ENCODE peak calls at places on chromosome 20, in five cellular contexts. One of them, this sample, is unnamed.

GRCh38 chr20:62159835-62160234 is 16.3 kb downstream of the SS18L1 start:
- DNase-seq in activated T-helper 1 cell treated with anti-CD3 and anti-CD28 coated beads, Interleukin-12 subunit alpha, Interleukin-12 subunit beta, Interleukin-2, Interleukin-4 antibody, amounts not matched to agents 30 ng/mL and 10 ng/mL and 1 ng/mL, durations not matched to agents 14 hours and 24 hours and 36 hours: peak
- DNase-seq in NCI-H1436: no peak
- DNase-seq in T follicular helper cell: no peak
- DNase-seq in tibial nerve: no peak
- DNase-seq in this sample: no peak

GRCh38 chr20:44098657-44099056 is 88.3 kb downstream of the JPH2 start:
- DNase-seq in activated T-helper 1 cell treated with anti-CD3 and anti-CD28 coated beads, Interleukin-12 subunit alpha, Interleukin-12 subunit beta, Interleukin-2, Interleukin-4 antibody, amounts not matched to agents 30 ng/mL and 10 ng/mL and 1 ng/mL, durations not matched to agents 14 hours and 24 hours and 36 hours: no peak
- DNase-seq in NCI-H1436: no peak
- DNase-seq in tibial nerve: no peak
- DNase-seq in T follicular helper cell: no peak
- DNase-seq in this sample: no peak

GRCh38 chr20:63664861-63665594 is 6.9 kb downstream of the RTEL1 start:
- DNase-seq in tibial nerve: no peak
- DNase-seq in T follicular helper cell: no peak
- DNase-seq in activated T-helper 1 cell treated with anti-CD3 and anti-CD28 coated beads, Interleukin-12 subunit alpha, Interleukin-12 subunit beta, Interleukin-2, Interleukin-4 antibody, amounts not matched to agents 30 ng/mL and 10 ng/mL and 1 ng/mL, durations not matched to agents 14 hours and 24 hours and 36 hours: no peak
- DNase-seq in NCI-H1436: no peak
- DNase-seq in this sample: no peak

GRCh38 chr20:45440424-45440823 is 24.5 kb downstream of the PIGT start:
- DNase-seq in tibial nerve: no peak
- DNase-seq in T follicular helper cell: no peak
- DNase-seq in NCI-H1436: no peak
- DNase-seq in activated T-helper 1 cell treated with anti-CD3 and anti-CD28 coated beads, Interleukin-12 subunit alpha, Interleukin-12 subunit beta, Interleukin-2, Interleukin-4 antibody, amounts not matched to agents 30 ng/mL and 10 ng/mL and 1 ng/mL, durations not matched to agents 14 hours and 24 hours and 36 hours: no peak
- DNase-seq in this sample: no peak

GRCh38 chr20:4999788-5000187 is 1.5 kb downstream of the SLC23A2 start:
- DNase-seq in activated T-helper 1 cell treated with anti-CD3 and anti-CD28 coated beads, Interleukin-12 subunit alpha, Interleukin-12 subunit beta, Interleukin-2, Interleukin-4 antibody, amounts not matched to agents 30 ng/mL and 10 ng/mL and 1 ng/mL, durations not matched to agents 14 hours and 24 hours and 36 hours: no peak
- DNase-seq in NCI-H1436: peak
- DNase-seq in tibial nerve: no peak
- DNase-seq in T follicular helper cell: no peak
- DNase-seq in this sample: no peak

GRCh38 chr20:38805502-38805957 is at the start of gene PPP1R16B:
- DNase-seq in NCI-H1436: no peak
- DNase-seq in tibial nerve: no peak
- DNase-seq in T follicular helper cell: peak
- DNase-seq in activated T-helper 1 cell treated with anti-CD3 and anti-CD28 coated beads, Interleukin-12 subunit alpha, Interleukin-12 subunit beta, Interleukin-2, Interleukin-4 antibody, amounts not matched to agents 30 ng/mL and 10 ng/mL and 1 ng/mL, durations not matched to agents 14 hours and 24 hours and 36 hours: peak
- DNase-seq in this sample: peak

GRCh38 chr20:35508493-35509218 is 20.8 kb downstream of the C20orf173 start:
- DNase-seq in activated T-helper 1 cell treated with anti-CD3 and anti-CD28 coated beads, Interleukin-12 subunit alpha, Interleukin-12 subunit beta, Interleukin-2, Interleukin-4 antibody, amounts not matched to agents 30 ng/mL and 10 ng/mL and 1 ng/mL, durations not matched to agents 14 hours and 24 hours and 36 hours: no peak
- DNase-seq in tibial nerve: no peak
- DNase-seq in NCI-H1436: no peak
- DNase-seq in T follicular helper cell: no peak
- DNase-seq in this sample: no peak

GRCh38 chr20:47274449-47275108 is 81.9 kb downstream of the ZMYND8 start:
- DNase-seq in T follicular helper cell: no peak
- DNase-seq in tibial nerve: peak
- DNase-seq in NCI-H1436: no peak
- DNase-seq in activated T-helper 1 cell treated with anti-CD3 and anti-CD28 coated beads, Interleukin-12 subunit alpha, Interleukin-12 subunit beta, Interleukin-2, Interleukin-4 antibody, amounts not matched to agents 30 ng/mL and 10 ng/mL and 1 ng/mL, durations not matched to agents 14 hours and 24 hours and 36 hours: peak
- DNase-seq in this sample: no peak

GRCh38 chr20:39778847-39779641 is 816.9 kb downstream of the DHX35 start:
- DNase-seq in NCI-H1436: no peak
- DNase-seq in tibial nerve: no peak
- DNase-seq in T follicular helper cell: no peak
- DNase-seq in activated T-helper 1 cell treated with anti-CD3 and anti-CD28 coated beads, Interleukin-12 subunit alpha, Interleukin-12 subunit beta, Interleukin-2, Interleukin-4 antibody, amounts not matched to agents 30 ng/mL and 10 ng/mL and 1 ng/mL, durations not matched to agents 14 hours and 24 hours and 36 hours: no peak
- DNase-seq in this sample: no peak

GRCh38 chr20:51695574-51696303 is 72.5 kb downstream of the ATP9A start:
- DNase-seq in T follicular helper cell: no peak
- DNase-seq in activated T-helper 1 cell treated with anti-CD3 and anti-CD28 coated beads, Interleukin-12 subunit alpha, Interleukin-12 subunit beta, Interleukin-2, Interleukin-4 antibody, amounts not matched to agents 30 ng/mL and 10 ng/mL and 1 ng/mL, durations not matched to agents 14 hours and 24 hours and 36 hours: no peak
- DNase-seq in NCI-H1436: no peak
- DNase-seq in tibial nerve: no peak
- DNase-seq in this sample: no peak

GRCh38 chr20:22333885-22334545 is 250.4 kb downstream of the FOXA2 start:
- DNase-seq in T follicular helper cell: no peak
- DNase-seq in tibial nerve: peak
- DNase-seq in activated T-helper 1 cell treated with anti-CD3 and anti-CD28 coated beads, Interleukin-12 subunit alpha, Interleukin-12 subunit beta, Interleukin-2, Interleukin-4 antibody, amounts not matched to agents 30 ng/mL and 10 ng/mL and 1 ng/mL, durations not matched to agents 14 hours and 24 hours and 36 hours: peak
- DNase-seq in NCI-H1436: peak
- DNase-seq in this sample: no peak

GRCh38 chr20:47276856-47277541 is 79.5 kb downstream of the ZMYND8 start:
- DNase-seq in tibial nerve: peak
- DNase-seq in activated T-helper 1 cell treated with anti-CD3 and anti-CD28 coated beads, Interleukin-12 subunit alpha, Interleukin-12 subunit beta, Interleukin-2, Interleukin-4 antibody, amounts not matched to agents 30 ng/mL and 10 ng/mL and 1 ng/mL, durations not matched to agents 14 hours and 24 hours and 36 hours: no peak
- DNase-seq in T follicular helper cell: no peak
- DNase-seq in NCI-H1436: no peak
- DNase-seq in this sample: no peak

GRCh38 chr20:37365760-37366638 is 20.1 kb downstream of the SRC start:
- DNase-seq in NCI-H1436: no peak
- DNase-seq in T follicular helper cell: no peak
- DNase-seq in activated T-helper 1 cell treated with anti-CD3 and anti-CD28 coated beads, Interleukin-12 subunit alpha, Interleukin-12 subunit beta, Interleukin-2, Interleukin-4 antibody, amounts not matched to agents 30 ng/mL and 10 ng/mL and 1 ng/mL, durations not matched to agents 14 hours and 24 hours and 36 hours: no peak
- DNase-seq in tibial nerve: no peak
- DNase-seq in this sample: no peak

GRCh38 chr20:44590980-44591778 is 8.8 kb downstream of the PKIG start:
- DNase-seq in NCI-H1436: no peak
- DNase-seq in T follicular helper cell: no peak
- DNase-seq in activated T-helper 1 cell treated with anti-CD3 and anti-CD28 coated beads, Interleukin-12 subunit alpha, Interleukin-12 subunit beta, Interleukin-2, Interleukin-4 antibody, amounts not matched to agents 30 ng/mL and 10 ng/mL and 1 ng/mL, durations not matched to agents 14 hours and 24 hours and 36 hours: no peak
- DNase-seq in tibial nerve: no peak
- DNase-seq in this sample: no peak

GRCh38 chr20:60210779-60211617 is 252.8 kb downstream of the CDH26 start:
- DNase-seq in tibial nerve: peak
- DNase-seq in NCI-H1436: peak
- DNase-seq in T follicular helper cell: peak
- DNase-seq in activated T-helper 1 cell treated with anti-CD3 and anti-CD28 coated beads, Interleukin-12 subunit alpha, Interleukin-12 subunit beta, Interleukin-2, Interleukin-4 antibody, amounts not matched to agents 30 ng/mL and 10 ng/mL and 1 ng/mL, durations not matched to agents 14 hours and 24 hours and 36 hours: peak
- DNase-seq in this sample: peak

GRCh38 chr20:20894280-20894679 is 181.8 kb upstream of the RALGAPA2 start:
- DNase-seq in NCI-H1436: no peak
- DNase-seq in activated T-helper 1 cell treated with anti-CD3 and anti-CD28 coated beads, Interleukin-12 subunit alpha, Interleukin-12 subunit beta, Interleukin-2, Interleukin-4 antibody, amounts not matched to agents 30 ng/mL and 10 ng/mL and 1 ng/mL, durations not matched to agents 14 hours and 24 hours and 36 hours: no peak
- DNase-seq in tibial nerve: no peak
- DNase-seq in T follicular helper cell: no peak
- DNase-seq in this sample: no peak

GRCh38 chr20:37598101-37598530 is 70.4 kb upstream of the BLCAP start:
- DNase-seq in tibial nerve: no peak
- DNase-seq in NCI-H1436: peak
- DNase-seq in activated T-helper 1 cell treated with anti-CD3 and anti-CD28 coated beads, Interleukin-12 subunit alpha, Interleukin-12 subunit beta, Interleukin-2, Interleukin-4 antibody, amounts not matched to agents 30 ng/mL and 10 ng/mL and 1 ng/mL, durations not matched to agents 14 hours and 24 hours and 36 hours: no peak
- DNase-seq in T follicular helper cell: no peak
- DNase-seq in this sample: no peak

GRCh38 chr20:45427236-45428149 is 11.6 kb downstream of the PIGT start:
- DNase-seq in activated T-helper 1 cell treated with anti-CD3 and anti-CD28 coated beads, Interleukin-12 subunit alpha, Interleukin-12 subunit beta, Interleukin-2, Interleukin-4 antibody, amounts not matched to agents 30 ng/mL and 10 ng/mL and 1 ng/mL, durations not matched to agents 14 hours and 24 hours and 36 hours: no peak
- DNase-seq in T follicular helper cell: no peak
- DNase-seq in tibial nerve: no peak
- DNase-seq in NCI-H1436: no peak
- DNase-seq in this sample: no peak

GRCh38 chr20:47905628-47906487 is 120.6 kb upstream of the SULF2 start:
- DNase-seq in tibial nerve: no peak
- DNase-seq in activated T-helper 1 cell treated with anti-CD3 and anti-CD28 coated beads, Interleukin-12 subunit alpha, Interleukin-12 subunit beta, Interleukin-2, Interleukin-4 antibody, amounts not matched to agents 30 ng/mL and 10 ng/mL and 1 ng/mL, durations not matched to agents 14 hours and 24 hours and 36 hours: no peak
- DNase-seq in T follicular helper cell: no peak
- DNase-seq in NCI-H1436: no peak
- DNase-seq in this sample: no peak

GRCh38 chr20:34033903-34034302 is 40.2 kb downstream of the RALY start:
- DNase-seq in activated T-helper 1 cell treated with anti-CD3 and anti-CD28 coated beads, Interleukin-12 subunit alpha, Interleukin-12 subunit beta, Interleukin-2, Interleukin-4 antibody, amounts not matched to agents 30 ng/mL and 10 ng/mL and 1 ng/mL, durations not matched to agents 14 hours and 24 hours and 36 hours: no peak
- DNase-seq in tibial nerve: no peak
- DNase-seq in T follicular helper cell: no peak
- DNase-seq in NCI-H1436: no peak
- DNase-seq in this sample: no peak

GRCh38 chr20:60035486-60035885 is 77.3 kb downstream of the CDH26 start:
- DNase-seq in activated T-helper 1 cell treated with anti-CD3 and anti-CD28 coated beads, Interleukin-12 subunit alpha, Interleukin-12 subunit beta, Interleukin-2, Interleukin-4 antibody, amounts not matched to agents 30 ng/mL and 10 ng/mL and 1 ng/mL, durations not matched to agents 14 hours and 24 hours and 36 hours: no peak
- DNase-seq in NCI-H1436: no peak
- DNase-seq in tibial nerve: no peak
- DNase-seq in T follicular helper cell: no peak
- DNase-seq in this sample: no peak

GRCh38 chr20:60255426-60255825 is 297.2 kb downstream of the CDH26 start:
- DNase-seq in activated T-helper 1 cell treated with anti-CD3 and anti-CD28 coated beads, Interleukin-12 subunit alpha, Interleukin-12 subunit beta, Interleukin-2, Interleukin-4 antibody, amounts not matched to agents 30 ng/mL and 10 ng/mL and 1 ng/mL, durations not matched to agents 14 hours and 24 hours and 36 hours: no peak
- DNase-seq in NCI-H1436: no peak
- DNase-seq in T follicular helper cell: no peak
- DNase-seq in tibial nerve: no peak
- DNase-seq in this sample: no peak